ENCODE peak calls at places on chromosomes 12 and 14, in eight cellular contexts. S is heart left ventricle, J is GM12878, B is IMR-90, I is transverse colon, A is A549, X is tibial nerve, T is HepG2. U is an unnamed sample. For H3K4me1, the result is how much of the 10 kb centered on the place peaks cover.

GRCh38 chr14:104708606-104709268 is 15.3 kb upstream of the ADSS1 start:
- DNase-seq in S (peak), J (no peak), B (peak), I (peak), A (peak), X (peak), T (peak), U (no peak)

GRCh38 chr12:2110841-2111566 is 58.2 kb downstream of the CACNA1C start:
- DNase-seq in S (no peak), J (no peak), B (no peak), I (no peak), A (no peak), X (no peak), T (no peak), U (no peak)

GRCh38 chr14:24307575-24308341 is at the start of gene CIDEB:
- DNase-seq in S (peak), J (no peak), B (peak), I (peak), A (peak), X (no peak), T (peak), U (no peak)

GRCh38 chr14:62126885-62127478 is 364.8 kb downstream of the SNAPC1 start:
- DNase-seq in S (no peak), J (no peak), B (peak), I (no peak), A (peak), X (no peak), T (peak), U (no peak)

GRCh38 chr12:31009976-31010375 is 63.7 kb upstream of the DDX11 start:
- DNase-seq in S (no peak), J (no peak), B (no peak), I (no peak), A (no peak), X (no peak), T (no peak), U (no peak)

GRCh38 chr12:43921666-43922337 is 85.9 kb downstream of the TMEM117 start:
- DNase-seq in S (no peak), J (no peak), B (peak), I (no peak), A (no peak), X (no peak), T (no peak), U (no peak)

GRCh38 chr12:122845041-122845864 is 10.0 kb downstream of the HIP1R start:
- DNase-seq in S (no peak), J (no peak), B (no peak), I (no peak), A (no peak), X (no peak), T (no peak), U (no peak)

GRCh38 chr12:3136641-3137267 is 59.6 kb downstream of the TSPAN9 start:
- DNase-seq in S (no peak), J (no peak), B (no peak), I (no peak), A (no peak), X (no peak), T (no peak), U (no peak)

GRCh38 chr12:109156036-109156435 is 39.6 kb downstream of the ACACB start:
- DNase-seq in S (no peak), J (no peak), B (no peak), I (no peak), A (no peak), X (no peak), T (no peak), U (no peak)

GRCh38 chr12:24197517-24197916 is 248.0 kb upstream of the SOX5 start:
- DNase-seq in S (no peak), J (no peak), B (no peak), I (no peak), A (no peak), X (no peak), T (no peak), U (no peak)

DNA sequence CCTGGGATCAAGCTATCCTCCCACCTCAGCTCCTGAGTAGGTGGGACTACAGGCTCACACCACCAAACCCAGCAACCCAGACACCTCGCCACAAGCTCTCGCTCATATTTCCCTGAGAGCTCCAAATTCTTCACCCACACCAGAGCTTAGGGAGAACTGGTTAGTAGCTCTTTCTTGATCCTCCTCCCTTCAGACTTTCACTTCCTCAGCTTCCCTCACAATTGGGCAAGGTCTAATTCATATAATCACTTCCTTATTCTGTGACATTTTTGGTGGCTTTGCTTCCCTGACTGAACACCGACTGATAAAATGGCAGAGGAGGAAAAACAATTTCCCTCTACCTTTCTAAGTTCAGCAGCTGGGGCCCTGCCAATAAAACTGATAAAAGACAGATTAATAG is 88.5 kb downstream of the GXYLT1 start:
- DNase-seq in S (no peak), J (peak), B (no peak), I (no peak), A (no peak), X (no peak), T (no peak), U (no peak)
- H3K27ac ChIP-seq in S (no peak), J (no peak), B (no peak), I (no peak), A (no peak), X (no peak), T (no peak), U (no peak)

GRCh38 chr12:104460973-104461693 is 4.4 kb downstream of the CHST11 start:
- DNase-seq in S (no peak), J (no peak), B (no peak), I (no peak), A (no peak), X (no peak), T (no peak), U (no peak)

GRCh38 chr12:104457746-104458644 is 1.2 kb downstream of the CHST11 start:
- DNase-seq in S (peak), J (no peak), B (no peak), I (peak), A (peak), X (no peak), T (no peak), U (no peak)

GRCh38 chr12:104458645-104459555 is 2.2 kb downstream of the CHST11 start:
- DNase-seq in S (no peak), J (no peak), B (no peak), I (peak), A (peak), X (no peak), T (no peak), U (no peak)

GRCh38 chr12:104460041-104460757 is 3.5 kb downstream of the CHST11 start:
- DNase-seq in S (no peak), J (no peak), B (no peak), I (no peak), A (no peak), X (no peak), T (no peak), U (no peak)

GRCh38 chr12:104459556-104459909 is 2.8 kb downstream of the CHST11 start:
- DNase-seq in S (no peak), J (no peak), B (no peak), I (no peak), A (no peak), X (no peak), T (no peak), U (no peak)
- H3K4me1 ChIP-seq in S (under half), J (under half), B (under half), I (half or more), A (under half), X (under half), T (under half), U (under half)

DNA sequence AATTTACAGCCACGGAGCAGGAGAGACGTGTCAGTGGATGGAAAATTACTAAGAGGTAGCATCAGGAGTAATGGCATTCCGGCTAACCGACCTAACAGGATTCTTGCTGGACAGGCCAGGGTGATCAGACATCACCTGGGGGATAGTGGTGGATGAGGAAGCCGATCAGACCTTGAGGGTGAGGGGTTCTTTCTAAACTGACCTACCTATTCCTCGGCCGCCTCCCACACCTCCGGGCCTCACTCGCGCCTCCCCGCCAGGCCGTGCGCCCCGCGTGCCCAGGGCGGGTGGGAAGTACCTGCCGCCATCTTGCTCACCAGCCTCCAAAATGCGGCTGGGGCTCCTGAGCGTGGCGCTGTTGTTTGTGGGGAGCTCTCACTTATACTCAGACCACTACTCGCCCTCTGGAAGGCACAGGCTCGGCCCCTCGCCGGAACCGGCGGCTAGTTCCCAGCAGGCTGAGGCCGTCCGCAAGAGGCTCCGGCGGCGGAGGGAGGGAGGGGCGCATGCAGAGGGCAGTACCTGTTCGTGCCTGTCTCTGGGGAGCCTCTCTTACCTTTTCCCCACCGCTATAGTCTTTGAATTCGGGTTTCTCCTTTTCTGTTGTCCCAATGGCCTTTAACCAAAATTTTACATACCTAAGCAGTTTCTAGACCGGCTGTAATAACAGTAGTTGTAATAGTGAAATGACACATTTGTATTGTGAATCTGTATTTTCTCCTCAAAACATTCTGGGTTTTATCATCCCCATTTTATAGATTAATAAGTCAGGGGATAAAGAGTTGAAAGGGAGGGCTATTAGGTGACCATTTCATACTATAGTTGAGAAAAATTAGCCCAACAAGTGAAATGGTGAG is at the start of gene TMPRSS12:
- DNase-seq in S (no peak), J (no peak), B (no peak), I (no peak), A (no peak), X (no peak), T (no peak), U (no peak)
- TF ChIP-seq POLR2A in S (no peak), J (no peak), B (no peak), I (no peak), A (no peak), X (no peak), T (no peak), U (no peak)

GRCh38 chr12:113388351-113388750 is 15.3 kb downstream of the SDS start:
- DNase-seq in S (no peak), J (no peak), B (no peak), I (no peak), A (no peak), X (no peak), T (no peak), U (no peak)
- H3K27ac ChIP-seq in S (no peak), J (no peak), B (no peak), I (no peak), A (no peak), X (no peak), T (no peak), U (no peak)

GRCh38 chr12:6946033-6946919 is 2.5 kb downstream of the C12orf57 start:
- DNase-seq in S (no peak), J (peak), B (no peak), I (peak), A (peak), X (no peak), T (peak), U (no peak)
- H3K4me1 ChIP-seq in S (under half), J (half or more), B (under half), I (half or more), A (under half), X (under half), T (under half), U (under half)

U was measured in vagina.